ENCODE peak calls at places on chromosomes 16 and 17, in eight cellular contexts. R is PC-9, D is pancreas, V is GM12878, J is testis, C is IMR-90, K is brain microvascular endothelial cell, E is AG04450. B is an unnamed sample.
A peak's percentile ranks its signal among the peaks of the same experiment; 100 is the strongest.

GRCh38 chr17:66357037-66357436 is 54.6 kb downstream of the PRKCA start:
- DNase-seq in V (no peak), C (peak; percentile 45), K (no peak), D (no peak), R (no peak), E (no peak), J (no peak), B (no peak)

GRCh38 chr17:39229274-39229913 is 3.6 kb upstream of the STAC2 start:
- DNase-seq in C (peak; percentile 37), D (no peak), K (peak; percentile 59), E (no peak), V (no peak), R (peak; percentile 34), J (no peak), B (no peak)

GRCh38 chr16:78402797-78403196 is 303.3 kb downstream of the WWOX start:
- DNase-seq in R (no peak), C (no peak), D (no peak), K (no peak), J (no peak), V (no peak), E (no peak), B (no peak)

GRCh38 chr16:70614208-70614951 is 32.0 kb upstream of the IL34 start:
- DNase-seq in R (no peak), D (no peak), C (no peak), K (no peak), E (no peak), J (no peak), V (no peak), B (no peak)

GRCh38 chr17:77496831-77497577 is 356.2 kb downstream of the SEC14L1 start:
- DNase-seq in C (no peak), R (no peak), E (no peak), V (no peak), D (peak; percentile 52), J (no peak), K (no peak), B (peak; percentile 31)

GRCh38 chr17:43917348-43918025 is 10.2 kb upstream of the MPP2 start:
- DNase-seq in E (no peak), C (peak; percentile 10), R (no peak), D (no peak), K (peak; percentile 11), V (no peak), J (peak; percentile 70), B (no peak)

GRCh38 chr17:63519116-63519881 is 3.9 kb upstream of the KCNH6 start:
- DNase-seq in V (no peak), J (no peak), D (no peak), K (no peak), E (no peak), C (no peak), R (no peak), B (no peak)

GRCh38 chr17:73782641-73783381 is 138.6 kb upstream of the SDK2 start:
- DNase-seq in C (no peak), D (no peak), J (no peak), E (no peak), K (no peak), V (no peak), R (no peak), B (no peak)

GRCh38 chr16:15502041-15502725 is 67.8 kb downstream of the BMERB1 start:
- DNase-seq in D (no peak), J (no peak), C (peak; percentile 96), K (peak; percentile 98), R (peak; percentile 58), E (peak; percentile 76), V (no peak), B (no peak)

GRCh38 chr17:50440172-50440837 is 14.3 kb downstream of the ACSF2 start:
- DNase-seq in E (no peak), D (no peak), K (no peak), J (no peak), C (no peak), V (no peak), R (peak; percentile 90), B (no peak)

GRCh38 chr17:17387017-17387416 is 83.8 kb downstream of the NT5M start:
- DNase-seq in K (no peak), V (no peak), R (peak; percentile 77), J (no peak), C (no peak), D (no peak), E (no peak), B (no peak)

GRCh38 chr17:7313028-7313889 is 1.9 kb downstream of the GPS2 start:
- DNase-seq in V (no peak), D (no peak), R (no peak), K (no peak), J (no peak), E (no peak), C (peak; percentile 2), B (no peak)

GRCh38 chr17:46027326-46028325 is 28.6 kb downstream of the STH start:
- DNase-seq in R (no peak), J (no peak), K (no peak), D (peak; percentile 72), C (no peak), E (no peak), V (no peak), B (no peak)
- H3K27ac ChIP-seq in R (no peak overlapping the region), J (no peak overlapping the region), K (no peak overlapping the region), D (peak overlapping the region; percentile 77), C (no peak overlapping the region), E (no peak overlapping the region), V (no peak overlapping the region), B (no peak overlapping the region)

GRCh38 chr16:68244481-68244902 is 681 bp upstream of the PLA2G15 start:
- DNase-seq in V (no peak), R (no peak), J (no peak), C (no peak), D (peak; percentile 54), K (no peak), E (no peak), B (no peak)

GRCh38 chr16:68246671-68247070 is 1.5 kb downstream of the PLA2G15 start:
- DNase-seq in J (no peak), V (no peak), C (no peak), D (no peak), E (no peak), R (no peak), K (no peak), B (no peak)

GRCh38 chr16:68246121-68246520 is 948 bp downstream of the PLA2G15 start:
- DNase-seq in K (no peak), E (no peak), J (no peak), D (no peak), C (no peak), V (no peak), R (no peak), B (no peak)

GRCh38 chr16:68242926-68243858 is 2.0 kb upstream of the PLA2G15 start:
- DNase-seq in E (no peak), D (no peak), R (no peak), C (no peak), V (no peak), K (no peak), J (no peak), B (no peak)

GRCh38 chr16:68244903-68245853 is at the start of gene PLA2G15:
- DNase-seq in R (peak; percentile 92), V (no peak), J (peak; percentile 97), E (peak; percentile 88), D (peak; percentile 98), K (peak; percentile 96), C (peak; percentile 94), B (peak; percentile 97)
- H3K27ac ChIP-seq in R (no peak within 1 kb of the TSS), V (peak within 1 kb of the TSS; percentile 5), J (no peak within 1 kb of the TSS), E (no peak within 1 kb of the TSS), D (no peak within 1 kb of the TSS), K (no peak within 1 kb of the TSS), C (peak within 1 kb of the TSS; percentile 51), B (no peak within 1 kb of the TSS)

DNA sequence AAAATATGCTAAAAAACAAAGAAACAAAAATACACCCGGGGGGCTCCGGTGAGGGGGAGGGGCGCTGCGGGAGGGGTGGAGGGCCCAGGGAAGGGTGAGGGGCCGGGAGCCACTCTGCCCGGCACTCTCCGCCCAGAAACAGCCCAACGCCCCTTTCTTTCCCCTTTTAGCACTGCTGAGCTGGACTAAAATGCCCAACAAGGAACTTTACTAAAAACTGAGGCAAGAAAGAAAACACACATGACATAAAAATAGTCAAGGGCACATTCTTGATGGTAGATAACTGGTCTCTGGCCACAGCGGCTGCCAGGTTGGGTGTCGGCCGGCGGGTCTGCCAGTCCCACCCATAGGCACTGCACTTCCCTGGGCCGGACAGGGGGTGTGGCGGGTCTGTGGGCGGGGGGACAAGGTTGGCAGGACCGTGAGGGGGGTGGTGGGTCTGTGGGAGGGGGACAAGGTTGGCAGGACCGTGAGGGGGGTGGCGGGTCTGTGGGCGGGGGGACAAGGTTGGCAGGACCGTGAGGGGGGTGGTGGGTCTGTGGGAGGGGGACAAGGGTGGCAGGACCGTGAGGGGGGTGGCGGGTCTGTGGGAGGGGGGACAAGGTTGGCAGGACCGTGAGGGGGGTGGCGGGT is 20.9 kb downstream of the METRNL start:
- DNase-seq in V (no peak), C (no peak), E (no peak), D (no peak), K (no peak), J (peak; percentile 46), R (peak; percentile 29), B (no peak)
- H3K27ac ChIP-seq in V (no peak overlapping the region), C (peak overlapping the region; percentile 17), E (no peak overlapping the region), D (peak overlapping the region; percentile 80), K (no peak overlapping the region), J (no peak overlapping the region), R (no peak overlapping the region), B (peak overlapping the region; percentile 63)

DNA sequence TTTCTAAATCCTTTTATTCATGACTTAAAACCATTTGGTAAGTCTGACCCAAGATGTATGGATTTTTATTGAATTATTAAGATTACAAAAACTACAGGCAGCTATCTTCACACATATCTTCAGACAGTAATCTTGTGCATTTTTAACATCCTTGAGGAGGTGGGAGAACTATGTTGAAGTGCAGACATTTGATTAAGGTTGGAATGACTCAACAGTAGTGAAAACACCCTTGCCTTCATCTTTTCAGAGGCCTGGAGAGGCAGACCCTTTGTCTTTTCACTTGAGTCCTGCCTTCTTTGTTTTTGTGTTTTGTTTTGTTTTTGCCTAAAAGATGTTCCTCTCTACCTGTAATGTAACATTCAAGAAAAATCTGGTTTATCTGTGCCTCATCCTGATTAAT is 240.2 kb upstream of the TBX2 start:
- DNase-seq in V (no peak), K (peak; percentile 33), J (no peak), E (no peak), D (no peak), R (no peak), C (peak; percentile 33), B (no peak)
- H3K27ac ChIP-seq in V (no peak overlapping the region), K (peak overlapping the region; percentile 62), J (peak overlapping the region; percentile 75), E (no peak overlapping the region), D (no peak overlapping the region), R (no peak overlapping the region), C (no peak overlapping the region), B (no peak overlapping the region)

GRCh38 chr17:57866319-57866718 is 16.5 kb upstream of the MRPS23 start:
- DNase-seq in D (no peak), K (no peak), R (no peak), C (no peak), J (no peak), E (no peak), V (no peak), B (peak; percentile 19)
- H3K27ac ChIP-seq in D (no peak overlapping the region), K (no peak overlapping the region), R (no peak overlapping the region), C (no peak overlapping the region), J (no peak overlapping the region), E (no peak overlapping the region), V (no peak overlapping the region), B (no peak overlapping the region)

GRCh38 chr17:45300060-45300751 is 16.6 kb downstream of the MAP3K14 start:
- DNase-seq in D (no peak), C (no peak), R (no peak), E (no peak), J (no peak), K (no peak), V (no peak), B (no peak)
- H3K27ac ChIP-seq in D (peak overlapping the region; percentile 27), C (no peak overlapping the region), R (no peak overlapping the region), E (no peak overlapping the region), J (no peak overlapping the region), K (no peak overlapping the region), V (peak overlapping the region; percentile 89), B (no peak overlapping the region)